ENCODE peak calls at places on chromosomes 11 and 22, in six cellular contexts. One of them, this sample, is unnamed.

GRCh38 chr11:69280994-69281393 is 13.0 kb upstream of the MYEOV start:
- DNase-seq in neural progenitor cell: no peak
- DNase-seq in GM12865: no peak
- DNase-seq in nephron progenitor cell: no peak
- DNase-seq in mammary epithelial cell: peak; percentile 96
- DNase-seq in fibroblast of pulmonary artery: peak; percentile 64
- DNase-seq in this sample: peak; percentile 90

GRCh38 chr11:78022397-78023396 is at the start of gene KCTD14:
- DNase-seq in neural progenitor cell: peak; percentile 67
- DNase-seq in GM12865: peak; percentile 12
- DNase-seq in nephron progenitor cell: peak; percentile 58
- DNase-seq in mammary epithelial cell: peak; percentile 37
- DNase-seq in fibroblast of pulmonary artery: no peak
- DNase-seq in this sample: peak; percentile 52

GRCh38 chr11:63444181-63444580 is 46.8 kb downstream of the PLAAT5 start:
- DNase-seq in neural progenitor cell: no peak
- DNase-seq in GM12865: no peak
- DNase-seq in nephron progenitor cell: no peak
- DNase-seq in mammary epithelial cell: peak; percentile 43
- DNase-seq in fibroblast of pulmonary artery: no peak
- DNase-seq in this sample: no peak

GRCh38 chr22:35835998-35836691 is 118.5 kb downstream of the APOL5 start:
- DNase-seq in neural progenitor cell: peak; percentile 75
- DNase-seq in GM12865: no peak
- DNase-seq in nephron progenitor cell: no peak
- DNase-seq in mammary epithelial cell: peak; percentile 80
- DNase-seq in fibroblast of pulmonary artery: peak; percentile 90
- DNase-seq in this sample: peak; percentile 72

GRCh38 chr11:125869526-125869925 is 17.9 kb upstream of the HYLS1 start:
- DNase-seq in neural progenitor cell: no peak
- DNase-seq in GM12865: no peak
- DNase-seq in nephron progenitor cell: no peak
- DNase-seq in mammary epithelial cell: no peak
- DNase-seq in fibroblast of pulmonary artery: no peak
- DNase-seq in this sample: no peak

GRCh38 chr11:6554828-6555706 is 48.3 kb downstream of the RRP8 start:
- DNase-seq in neural progenitor cell: no peak
- DNase-seq in GM12865: no peak
- DNase-seq in nephron progenitor cell: no peak
- DNase-seq in mammary epithelial cell: no peak
- DNase-seq in fibroblast of pulmonary artery: no peak
- DNase-seq in this sample: no peak

GRCh38 chr11:45097721-45098493 is 48.5 kb upstream of the PRDM11 start:
- DNase-seq in neural progenitor cell: peak; percentile 93
- DNase-seq in GM12865: peak; percentile 25
- DNase-seq in nephron progenitor cell: peak; percentile 96
- DNase-seq in mammary epithelial cell: peak; percentile 51
- DNase-seq in fibroblast of pulmonary artery: peak; percentile 81
- DNase-seq in this sample: peak; percentile 86

GRCh38 chr22:50705219-50705691 is 32.6 kb downstream of the SHANK3 start:
- DNase-seq in neural progenitor cell: peak; percentile 98
- DNase-seq in GM12865: no peak
- DNase-seq in nephron progenitor cell: peak; percentile 91
- DNase-seq in mammary epithelial cell: no peak
- DNase-seq in fibroblast of pulmonary artery: peak; percentile 72
- DNase-seq in this sample: no peak

GRCh38 chr11:21552910-21553309 is 640.0 kb upstream of the ANO5 start:
- DNase-seq in neural progenitor cell: no peak
- DNase-seq in GM12865: no peak
- DNase-seq in nephron progenitor cell: no peak
- DNase-seq in mammary epithelial cell: peak; percentile 38
- DNase-seq in fibroblast of pulmonary artery: no peak
- DNase-seq in this sample: no peak

GRCh38 chr11:83782329-83782728 is 496.2 kb upstream of the CCDC90B start:
- DNase-seq in neural progenitor cell: no peak
- DNase-seq in GM12865: no peak
- DNase-seq in nephron progenitor cell: no peak
- DNase-seq in mammary epithelial cell: no peak
- DNase-seq in fibroblast of pulmonary artery: no peak
- DNase-seq in this sample: no peak

GRCh38 chr11:101262995-101263394 is 133.4 kb upstream of the PGR start:
- DNase-seq in neural progenitor cell: no peak
- DNase-seq in GM12865: no peak
- DNase-seq in nephron progenitor cell: no peak
- DNase-seq in mammary epithelial cell: no peak
- DNase-seq in fibroblast of pulmonary artery: no peak
- DNase-seq in this sample: no peak

GRCh38 chr11:64220798-64221197 is 5.2 kb downstream of the TRPT1 start:
- DNase-seq in neural progenitor cell: no peak
- DNase-seq in GM12865: no peak
- DNase-seq in nephron progenitor cell: no peak
- DNase-seq in mammary epithelial cell: no peak
- DNase-seq in fibroblast of pulmonary artery: no peak
- DNase-seq in this sample: no peak

GRCh38 chr22:20026204-20026908 is 5.4 kb downstream of the TANGO2 start:
- DNase-seq in neural progenitor cell: no peak
- DNase-seq in GM12865: no peak
- DNase-seq in nephron progenitor cell: no peak
- DNase-seq in mammary epithelial cell: no peak
- DNase-seq in fibroblast of pulmonary artery: no peak
- DNase-seq in this sample: no peak

GRCh38 chr11:12674571-12674935 is 332 bp downstream of the TEAD1 start:
- DNase-seq in neural progenitor cell: no peak
- DNase-seq in GM12865: peak; percentile 52
- DNase-seq in nephron progenitor cell: no peak
- DNase-seq in mammary epithelial cell: no peak
- DNase-seq in fibroblast of pulmonary artery: peak; percentile 23
- DNase-seq in this sample: no peak

GRCh38 chr11:17802491-17802890 is 67.9 kb downstream of the KCNC1 start:
- DNase-seq in neural progenitor cell: no peak
- DNase-seq in GM12865: no peak
- DNase-seq in nephron progenitor cell: no peak
- DNase-seq in mammary epithelial cell: no peak
- DNase-seq in fibroblast of pulmonary artery: no peak
- DNase-seq in this sample: no peak

GRCh38 chr11:130455493-130456127 is 7.2 kb downstream of the ADAMTS15 start:
- DNase-seq in neural progenitor cell: no peak
- DNase-seq in GM12865: no peak
- DNase-seq in nephron progenitor cell: no peak
- DNase-seq in mammary epithelial cell: no peak
- DNase-seq in fibroblast of pulmonary artery: no peak
- DNase-seq in this sample: no peak

GRCh38 chr22:33438273-33438672 is 380.1 kb upstream of the SYN3 start:
- DNase-seq in neural progenitor cell: no peak
- DNase-seq in GM12865: peak; percentile 27
- DNase-seq in nephron progenitor cell: no peak
- DNase-seq in mammary epithelial cell: peak; percentile 99
- DNase-seq in fibroblast of pulmonary artery: peak; percentile 78
- DNase-seq in this sample: peak; percentile 97

GRCh38 chr11:128790200-128790599 is 76.9 kb downstream of the KCNJ1 start:
- DNase-seq in neural progenitor cell: peak; percentile 45
- DNase-seq in GM12865: no peak
- DNase-seq in nephron progenitor cell: peak; percentile 23
- DNase-seq in mammary epithelial cell: peak; percentile 81
- DNase-seq in fibroblast of pulmonary artery: peak; percentile 89
- DNase-seq in this sample: no peak

GRCh38 chr11:20000393-20001134 is 159.7 kb downstream of the DBX1 start:
- DNase-seq in neural progenitor cell: peak; percentile 91
- DNase-seq in GM12865: no peak
- DNase-seq in nephron progenitor cell: peak; percentile 58
- DNase-seq in mammary epithelial cell: no peak
- DNase-seq in fibroblast of pulmonary artery: no peak
- DNase-seq in this sample: no peak

GRCh38 chr11:72962084-72962483 is 147.9 kb downstream of the ATG16L2 start:
- DNase-seq in neural progenitor cell: no peak
- DNase-seq in GM12865: no peak
- DNase-seq in nephron progenitor cell: no peak
- DNase-seq in mammary epithelial cell: no peak
- DNase-seq in fibroblast of pulmonary artery: peak; percentile 76
- DNase-seq in this sample: no peak

GRCh38 chr22:35966314-35967045 is 62.1 kb downstream of the RBFOX2 start:
- DNase-seq in neural progenitor cell: no peak
- DNase-seq in GM12865: no peak
- DNase-seq in nephron progenitor cell: no peak
- DNase-seq in mammary epithelial cell: no peak
- DNase-seq in fibroblast of pulmonary artery: no peak
- DNase-seq in this sample: no peak

GRCh38 chr11:68946416-68947090 is 34.2 kb downstream of the MRGPRD start:
- DNase-seq in neural progenitor cell: no peak
- DNase-seq in GM12865: no peak
- DNase-seq in nephron progenitor cell: no peak
- DNase-seq in mammary epithelial cell: peak; percentile 68
- DNase-seq in fibroblast of pulmonary artery: peak; percentile 92
- DNase-seq in this sample: peak; percentile 25

GRCh38 chr11:125264091-125265022 is 99.8 kb downstream of the PKNOX2 start:
- DNase-seq in neural progenitor cell: peak; percentile 26
- DNase-seq in GM12865: no peak
- DNase-seq in nephron progenitor cell: no peak
- DNase-seq in mammary epithelial cell: no peak
- DNase-seq in fibroblast of pulmonary artery: no peak
- DNase-seq in this sample: no peak

GRCh38 chr11:29448246-29448877 is 568.5 kb downstream of the KCNA4 start:
- DNase-seq in neural progenitor cell: peak; percentile 52
- DNase-seq in GM12865: peak; percentile 5
- DNase-seq in nephron progenitor cell: peak; percentile 9
- DNase-seq in mammary epithelial cell: peak; percentile 3
- DNase-seq in fibroblast of pulmonary artery: peak; percentile 75
- DNase-seq in this sample: no peak

GRCh38 chr22:38782402-38783094 is 11.4 kb downstream of the DNAL4 start:
- DNase-seq in neural progenitor cell: peak; percentile 36
- DNase-seq in GM12865: no peak
- DNase-seq in nephron progenitor cell: peak; percentile 42
- DNase-seq in mammary epithelial cell: peak; percentile 66
- DNase-seq in fibroblast of pulmonary artery: peak; percentile 71
- DNase-seq in this sample: peak; percentile 33

GRCh38 chr11:41461057-41461681 is 1.7 kb upstream of the LRRC4C start:
- DNase-seq in neural progenitor cell: peak; percentile 26
- DNase-seq in GM12865: peak; percentile 27
- DNase-seq in nephron progenitor cell: no peak
- DNase-seq in mammary epithelial cell: peak; percentile 9
- DNase-seq in fibroblast of pulmonary artery: peak; percentile 25
- DNase-seq in this sample: peak; percentile 2
- TF ChIP-seq CTCF in neural progenitor cell: peak; percentile 75
- TF ChIP-seq CTCF in GM12865: peak; percentile 51
- TF ChIP-seq CTCF in nephron progenitor cell: peak; percentile 86
- TF ChIP-seq CTCF in mammary epithelial cell: peak; percentile 75
- TF ChIP-seq CTCF in fibroblast of pulmonary artery: peak; percentile 68
- TF ChIP-seq CTCF in this sample: peak; percentile 71

GRCh38 chr22:25698986-25699385 is 43.0 kb upstream of the MYO18B start:
- DNase-seq in neural progenitor cell: no peak
- DNase-seq in GM12865: no peak
- DNase-seq in nephron progenitor cell: no peak
- DNase-seq in mammary epithelial cell: no peak
- DNase-seq in fibroblast of pulmonary artery: no peak
- DNase-seq in this sample: no peak

GRCh38 chr22:25702571-25703167 is 39.3 kb upstream of the MYO18B start:
- DNase-seq in neural progenitor cell: no peak
- DNase-seq in GM12865: peak; percentile 65
- DNase-seq in nephron progenitor cell: no peak
- DNase-seq in mammary epithelial cell: peak; percentile 75
- DNase-seq in fibroblast of pulmonary artery: no peak
- DNase-seq in this sample: peak; percentile 83

GRCh38 chr22:25700996-25701815 is 40.8 kb upstream of the MYO18B start:
- DNase-seq in neural progenitor cell: peak; percentile 31
- DNase-seq in GM12865: no peak
- DNase-seq in nephron progenitor cell: no peak
- DNase-seq in mammary epithelial cell: no peak
- DNase-seq in fibroblast of pulmonary artery: no peak
- DNase-seq in this sample: no peak

GRCh38 chr22:25704701-25705100 is 37.3 kb upstream of the MYO18B start:
- DNase-seq in neural progenitor cell: no peak
- DNase-seq in GM12865: peak; percentile 21
- DNase-seq in nephron progenitor cell: no peak
- DNase-seq in mammary epithelial cell: no peak
- DNase-seq in fibroblast of pulmonary artery: no peak
- DNase-seq in this sample: no peak

DNA sequence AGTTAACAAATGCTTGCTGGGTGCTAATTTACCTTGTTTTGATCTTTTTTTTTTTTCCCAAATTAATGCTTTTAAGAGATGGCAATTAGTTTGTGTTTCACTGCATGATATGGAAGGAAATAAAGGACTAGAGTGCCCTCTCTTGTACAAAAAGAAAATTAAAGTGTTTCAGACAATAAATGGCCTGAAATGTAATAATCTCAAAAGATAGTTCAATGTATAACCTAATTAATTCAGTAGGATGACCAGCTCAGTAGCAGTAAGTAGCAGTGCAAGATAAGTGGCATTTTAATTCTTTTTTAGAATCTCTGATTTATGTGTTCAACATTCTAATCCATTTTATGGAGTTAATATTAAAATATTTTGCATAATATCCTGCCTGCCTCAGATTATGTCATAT is 39.9 kb upstream of the MYO18B start:
- DNase-seq in neural progenitor cell: no peak
- DNase-seq in GM12865: peak; percentile 15
- DNase-seq in nephron progenitor cell: no peak
- DNase-seq in mammary epithelial cell: peak; percentile 2
- DNase-seq in fibroblast of pulmonary artery: peak; percentile 55
- DNase-seq in this sample: peak; percentile 7
- TF ChIP-seq CTCF in neural progenitor cell: peak; percentile 49
- TF ChIP-seq CTCF in GM12865: peak; percentile 12
- TF ChIP-seq CTCF in nephron progenitor cell: no peak
- TF ChIP-seq CTCF in mammary epithelial cell: peak; percentile 17
- TF ChIP-seq CTCF in fibroblast of pulmonary artery: peak; percentile 36
- TF ChIP-seq CTCF in this sample: peak; percentile 64

GRCh38 chr11:70550456-70551195 is 152.3 kb downstream of the CTTN start:
- DNase-seq in neural progenitor cell: no peak
- DNase-seq in GM12865: no peak
- DNase-seq in nephron progenitor cell: no peak
- DNase-seq in mammary epithelial cell: no peak
- DNase-seq in fibroblast of pulmonary artery: no peak
- DNase-seq in this sample: no peak
- TF ChIP-seq CTCF in neural progenitor cell: no peak
- TF ChIP-seq CTCF in GM12865: no peak
- TF ChIP-seq CTCF in nephron progenitor cell: no peak
- TF ChIP-seq CTCF in mammary epithelial cell: no peak
- TF ChIP-seq CTCF in fibroblast of pulmonary artery: no peak
- TF ChIP-seq CTCF in this sample: no peak

DNA sequence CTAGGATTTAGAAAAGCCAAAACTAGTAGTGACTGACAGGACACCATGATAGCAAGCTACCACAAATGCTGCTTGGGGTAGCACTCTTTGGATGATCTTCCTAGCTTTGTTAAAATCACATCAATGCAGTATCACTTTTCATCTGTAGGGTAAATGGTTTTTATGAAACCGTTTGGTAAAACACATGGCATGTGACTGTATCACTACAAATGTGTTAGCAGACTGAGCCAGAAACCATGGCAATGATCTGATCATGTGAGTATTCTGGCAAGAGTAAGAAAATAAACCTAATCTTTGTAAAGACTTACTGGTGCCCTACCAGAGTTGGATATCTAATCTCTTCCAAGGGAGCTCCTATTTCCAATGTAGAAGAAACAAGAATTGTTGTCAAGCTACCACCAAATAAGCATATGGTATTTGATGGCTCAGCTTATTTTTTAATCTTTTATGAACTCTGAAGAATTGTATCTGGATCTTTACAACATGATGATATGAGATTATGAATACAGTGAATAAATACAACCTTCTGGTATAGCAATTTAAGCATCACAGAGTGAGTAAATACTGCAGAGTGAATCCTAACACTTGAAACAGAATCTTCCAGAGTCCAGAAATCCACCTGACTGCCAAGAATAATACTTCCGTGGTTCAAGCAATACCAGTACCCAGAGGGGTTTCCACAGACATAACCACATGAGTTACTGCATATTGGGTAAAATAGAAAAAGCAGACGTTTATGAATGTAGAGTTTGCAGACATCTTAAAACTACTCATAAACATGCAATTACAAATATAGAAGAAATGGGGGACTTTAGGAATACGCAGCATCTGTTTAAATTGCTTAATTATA is 238.9 kb downstream of the TTC28 start:
- DNase-seq in neural progenitor cell: no peak
- DNase-seq in GM12865: no peak
- DNase-seq in nephron progenitor cell: no peak
- DNase-seq in mammary epithelial cell: no peak
- DNase-seq in fibroblast of pulmonary artery: peak; percentile 68
- DNase-seq in this sample: no peak
- TF ChIP-seq CTCF in neural progenitor cell: no peak
- TF ChIP-seq CTCF in GM12865: no peak
- TF ChIP-seq CTCF in nephron progenitor cell: no peak
- TF ChIP-seq CTCF in mammary epithelial cell: no peak
- TF ChIP-seq CTCF in fibroblast of pulmonary artery: no peak
- TF ChIP-seq CTCF in this sample: peak; percentile 3